ENCODE peak calls at places on chromosomes 4 and X, in five cellular contexts. I, B, T, S and A are unnamed samples.

GRCh38 chrX:107154787-107155620 is 36.4 kb upstream of the RBM41 start:
- DNase-seq in B (no peak), I (no peak), T (no peak), S (peak), A (peak)

GRCh38 chr4:166501941-166502382 is 628.9 kb downstream of the TLL1 start:
- DNase-seq in T (no peak), S (no peak), B (no peak), I (peak), A (no peak)

GRCh38 chr4:150950657-150951056 is 64.4 kb downstream of the LRBA start:
- DNase-seq in I (no peak), B (no peak), T (no peak), S (no peak), A (no peak)

GRCh38 chr4:18777190-18777589 is 755.6 kb upstream of the LCORL start:
- DNase-seq in T (no peak), B (no peak), I (no peak), S (no peak), A (no peak)

GRCh38 chrX:80667967-80668366 is 141.7 kb downstream of the BRWD3 start:
- DNase-seq in I (no peak), T (no peak), B (no peak), S (no peak), A (no peak)

GRCh38 chr4:1757836-1758235 is 35.3 kb upstream of the FGFR3 start:
- DNase-seq in B (no peak), T (no peak), I (no peak), S (no peak), A (no peak)

GRCh38 chr4:25966171-25966570 is 52.2 kb downstream of the SMIM20 start:
- DNase-seq in S (peak), I (no peak), B (no peak), T (no peak), A (peak)

GRCh38 chr4:102299708-102300107 is 45.6 kb downstream of the SLC39A8 start:
- DNase-seq in S (peak), B (no peak), I (no peak), T (no peak), A (peak)

GRCh38 chr4:818106-818921 is 7.6 kb downstream of the CPLX1 start:
- DNase-seq in T (no peak), S (no peak), I (no peak), B (no peak), A (no peak)

GRCh38 chr4:39770471-39770870 is 72.5 kb downstream of the UBE2K start:
- DNase-seq in T (no peak), I (no peak), B (no peak), S (no peak), A (no peak)

GRCh38 chr4:17814140-17814539 is 3.4 kb downstream of the NCAPG start:
- DNase-seq in I (no peak), T (no peak), S (peak), B (no peak), A (peak)

GRCh38 chrX:48897157-48897620 is 379 bp downstream of the TIMM17B start:
- DNase-seq in I (peak), T (peak), B (peak), S (peak), A (peak)

GRCh38 chr4:86019906-86020305 is 339.9 kb downstream of the MAPK10 start:
- DNase-seq in I (no peak), S (no peak), T (no peak), B (no peak), A (no peak)

GRCh38 chr4:39568805-39569204 is 41.6 kb upstream of the UGDH start:
- DNase-seq in B (no peak), S (no peak), I (no peak), T (no peak), A (no peak)

GRCh38 chr4:8641931-8642650 is 49.5 kb downstream of the CPZ start:
- DNase-seq in B (no peak), T (peak), S (no peak), I (no peak), A (no peak)

GRCh38 chr4:30817489-30817888 is 97.3 kb downstream of the PCDH7 start:
- DNase-seq in S (no peak), T (no peak), I (no peak), B (no peak), A (no peak)

GRCh38 chr4:91243132-91243531 is 1060.6 kb upstream of the GRID2 start:
- DNase-seq in S (no peak), T (no peak), B (no peak), I (no peak), A (peak)

GRCh38 chr4:165112258-165113156 is at the start of gene TMEM192:
- DNase-seq in S (peak), B (peak), T (peak), I (peak), A (peak)

GRCh38 chr4:102268355-102268754 is 76.9 kb downstream of the SLC39A8 start:
- DNase-seq in T (no peak), S (no peak), B (no peak), I (no peak), A (no peak)

GRCh38 chrX:130975947-130976346 is 72.9 kb upstream of the ENOX2 start:
- DNase-seq in S (peak), T (no peak), B (peak), I (peak), A (peak)

DNA sequence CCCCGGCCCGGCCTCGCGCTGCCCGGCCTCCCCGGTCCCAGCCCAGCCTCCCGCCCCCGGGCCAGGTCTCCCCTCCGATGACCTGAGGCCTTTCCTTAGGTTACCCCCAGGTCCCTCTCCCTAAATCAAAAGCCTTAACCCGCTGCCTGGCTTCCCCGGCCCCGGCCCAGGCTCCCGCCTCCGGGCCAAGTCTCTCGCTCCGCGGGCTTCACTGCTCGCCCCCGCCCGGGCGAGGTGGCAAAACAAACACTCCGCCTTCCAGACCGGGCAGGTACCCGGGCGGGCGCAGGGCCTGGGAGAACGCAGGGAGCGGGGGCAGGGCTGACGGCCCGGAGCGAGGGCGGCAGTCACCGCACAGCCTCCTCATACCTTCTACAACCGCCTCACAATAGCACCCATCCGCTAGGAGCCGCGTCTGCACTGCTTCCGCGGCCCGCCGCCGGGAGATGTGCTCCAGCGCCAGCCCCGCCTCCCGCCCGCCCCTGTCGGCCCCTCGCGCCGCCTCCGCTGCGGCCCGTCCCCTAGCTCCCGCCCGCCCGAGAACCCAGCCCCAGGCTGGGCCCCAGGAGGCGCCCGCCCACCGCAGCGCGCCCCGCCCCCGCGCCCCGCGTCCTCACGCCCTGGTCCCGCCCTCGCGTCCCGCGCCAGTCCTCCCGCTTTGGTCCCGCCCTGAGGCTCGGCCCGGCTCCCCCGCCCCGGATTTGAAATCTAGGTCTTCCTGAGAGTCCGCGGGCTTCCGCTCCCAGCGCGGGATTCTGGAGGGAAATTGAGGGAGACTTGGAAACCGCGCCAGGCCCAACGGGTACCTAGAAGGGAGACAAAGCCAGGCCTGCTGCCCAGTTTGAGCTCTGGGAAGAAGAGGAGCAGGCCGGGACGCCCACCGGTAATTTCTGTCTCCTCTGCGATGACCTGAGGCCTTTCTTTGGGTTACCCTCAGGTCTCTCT is at the start of the genes CASP3 and PRIMPOL:
- DNase-seq in B (peak), T (peak), S (peak), I (peak), A (peak)
- TF ChIP-seq CTCF in B (no peak), T (no peak), S (peak), I (no peak), A (peak)

GRCh38 chr4:92551616-92552015 is 247.8 kb downstream of the GRID2 start:
- DNase-seq in I (no peak), S (no peak), B (no peak), T (no peak), A (no peak)
- TF ChIP-seq CTCF in I (no peak), S (no peak), B (no peak), T (no peak), A (no peak)

GRCh38 chr4:73617256-73617655 is 3.0 kb downstream of the RASSF6 start:
- DNase-seq in S (no peak), B (no peak), I (no peak), T (no peak), A (no peak)
- TF ChIP-seq CTCF in S (no peak), B (no peak), I (no peak), T (no peak), A (no peak)

GRCh38 chrX:134026732-134027311 is 41.4 kb upstream of the GPC3 start:
- DNase-seq in T (peak), B (peak), I (peak), S (peak), A (peak)
- TF ChIP-seq CTCF in T (peak), B (no peak), I (peak), S (peak), A (peak)

DNA sequence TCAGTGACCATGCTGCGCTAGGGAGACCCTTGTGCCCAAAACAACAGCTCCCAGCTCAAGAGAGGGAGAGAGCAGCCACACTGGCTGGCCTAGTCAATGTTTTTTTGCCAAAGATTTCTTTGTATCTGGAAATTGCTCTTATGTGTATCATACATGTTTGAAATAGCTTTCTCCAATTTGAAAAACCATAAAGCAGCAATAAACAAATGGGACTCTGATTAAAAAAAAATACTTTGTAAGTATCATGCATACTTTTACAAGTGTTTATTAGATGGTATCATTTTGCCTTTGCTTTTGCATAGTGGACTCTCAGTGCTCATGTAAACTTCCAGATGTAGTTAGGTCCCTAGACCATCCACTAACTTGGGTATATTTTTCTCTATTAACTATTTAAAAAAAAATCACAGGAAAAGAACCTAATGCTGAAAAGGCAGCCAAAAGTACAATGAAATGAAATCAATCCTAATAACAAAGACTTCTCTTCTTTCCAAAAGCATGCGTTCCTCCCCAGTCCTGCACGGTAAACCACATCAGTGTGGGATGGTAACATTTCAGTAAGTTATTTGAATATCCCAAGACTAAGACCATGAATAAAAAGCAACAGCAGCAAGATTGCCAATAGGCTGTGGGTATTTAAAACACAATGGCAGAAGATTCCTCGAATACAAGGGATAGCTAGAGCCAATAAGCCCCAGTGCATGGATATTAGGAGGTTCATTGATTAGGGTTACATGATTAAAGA is 117.6 kb downstream of the PALLD start:
- DNase-seq in I (no peak), B (no peak), T (no peak), S (peak), A (peak)
- TF ChIP-seq CTCF in I (no peak), B (no peak), T (no peak), S (no peak), A (no peak)

GRCh38 chr4:133324491-133324890 is 175.4 kb downstream of the PCDH10 start:
- DNase-seq in S (no peak), I (no peak), T (no peak), B (no peak), A (no peak)

GRCh38 chr4:133323670-133324069 is 174.6 kb downstream of the PCDH10 start:
- DNase-seq in B (no peak), I (no peak), T (no peak), S (no peak), A (no peak)

GRCh38 chr4:133316874-133317273 is 167.8 kb downstream of the PCDH10 start:
- DNase-seq in S (no peak), I (no peak), B (no peak), T (no peak), A (peak)

GRCh38 chr4:133320576-133321170 is 171.6 kb downstream of the PCDH10 start:
- DNase-seq in S (peak), B (no peak), T (no peak), I (no peak), A (peak)
- TF ChIP-seq CTCF in S (peak), B (peak), T (no peak), I (peak), A (peak)